ENCODE peak calls at places on chromosome 19, in ten cellular contexts. Q is choroid plexus epithelial cell; F is AG09319; G is psoas muscle; K is NB4; E is CD8-positive, alpha-beta T cell; J is kidney; Y is ovary; W is IMR-90; B is RWPE1. V is an unnamed sample.

GRCh38 chr19:14933506-14933905 is 7.8 kb upstream of the OR7C2 start:
- DNase-seq in Q (no peak), F (no peak), G (no peak), K (no peak), E (no peak), J (no peak), Y (no peak), W (no peak), B (no peak), V (no peak)

GRCh38 chr19:51195316-51195586 is 29.6 kb upstream of the CD33 start:
- DNase-seq in Q (no peak), F (no peak), G (no peak), K (no peak), E (no peak), J (no peak), Y (no peak), W (no peak), B (no peak), V (no peak)

GRCh38 chr19:13813147-13813546 is 17.9 kb downstream of the ZSWIM4 start:
- DNase-seq in Q (no peak), F (no peak), G (no peak), K (no peak), E (no peak), J (no peak), Y (no peak), W (no peak), B (no peak), V (no peak)

GRCh38 chr19:6976197-6976596 is 45.0 kb downstream of the MBD3L2B start:
- DNase-seq in Q (no peak), F (no peak), G (no peak), K (no peak), E (no peak), J (no peak), Y (no peak), W (no peak), B (no peak), V (no peak)

GRCh38 chr19:5154799-5155426 is 185.7 kb downstream of the PTPRS start:
- DNase-seq in Q (no peak), F (no peak), G (no peak), K (no peak), E (no peak), J (no peak), Y (no peak), W (no peak), B (no peak), V (no peak)

GRCh38 chr19:18291019-18291524 is 9.7 kb upstream of the JUND start:
- DNase-seq in Q (no peak), F (no peak), G (peak), K (no peak), E (no peak), J (no peak), Y (peak), W (no peak), B (no peak), V (no peak)

GRCh38 chr19:51688665-51689571 is 4.2 kb upstream of the SPACA6 start:
- DNase-seq in Q (peak), F (peak), G (peak), K (no peak), E (no peak), J (peak), Y (peak), W (peak), B (peak), V (peak)

GRCh38 chr19:7004313-7004931 is 16.8 kb downstream of the MBD3L2B start:
- DNase-seq in Q (no peak), F (no peak), G (no peak), K (peak), E (no peak), J (no peak), Y (no peak), W (peak), B (peak), V (peak)

GRCh38 chr19:39141929-39142328 is 16.3 kb downstream of the PAK4 start:
- DNase-seq in Q (no peak), F (no peak), G (no peak), K (no peak), E (no peak), J (no peak), Y (no peak), W (no peak), B (no peak), V (no peak)
- TF ChIP-seq CTCF in Q (no peak), F (no peak), G (no peak), K (no peak), E (no peak), J (no peak), Y (no peak), W (no peak), B (no peak), V (no peak)

DNA sequence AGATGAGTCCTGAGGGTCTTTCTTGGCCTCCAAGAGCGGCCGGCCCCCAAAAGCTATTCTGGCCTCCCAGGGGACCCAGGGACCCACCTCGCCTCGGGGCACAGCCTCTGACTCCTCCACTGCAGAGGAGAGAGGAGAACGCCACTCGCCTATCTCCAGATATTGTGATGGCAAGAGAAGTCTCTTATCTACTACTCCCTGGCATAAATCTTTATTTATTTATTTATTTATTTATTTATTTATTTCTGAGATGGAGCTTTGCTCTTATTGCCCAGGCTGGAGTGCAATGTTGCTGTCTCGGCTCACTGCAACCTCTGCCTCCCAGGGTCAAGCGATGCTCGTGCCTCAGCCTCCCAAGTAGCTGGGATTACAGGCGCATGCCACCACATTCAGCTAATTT is 11.0 kb downstream of the SLC7A9 start:
- DNase-seq in Q (no peak), F (no peak), G (no peak), K (no peak), E (no peak), J (no peak), Y (no peak), W (no peak), B (no peak), V (no peak)
- TF ChIP-seq CTCF in Q (no peak), F (no peak), G (no peak), K (no peak), E (no peak), J (no peak), Y (no peak), W (no peak), B (no peak), V (no peak)

GRCh38 chr19:9467161-9467560 is 31.3 kb downstream of the ZNF560 start:
- DNase-seq in Q (no peak), F (no peak), G (no peak), K (no peak), E (no peak), J (no peak), Y (no peak), W (no peak), B (no peak), V (no peak)
- TF ChIP-seq CTCF in Q (no peak), F (no peak), G (no peak), K (no peak), E (no peak), J (no peak), Y (no peak), W (no peak), B (no peak), V (no peak)

DNA sequence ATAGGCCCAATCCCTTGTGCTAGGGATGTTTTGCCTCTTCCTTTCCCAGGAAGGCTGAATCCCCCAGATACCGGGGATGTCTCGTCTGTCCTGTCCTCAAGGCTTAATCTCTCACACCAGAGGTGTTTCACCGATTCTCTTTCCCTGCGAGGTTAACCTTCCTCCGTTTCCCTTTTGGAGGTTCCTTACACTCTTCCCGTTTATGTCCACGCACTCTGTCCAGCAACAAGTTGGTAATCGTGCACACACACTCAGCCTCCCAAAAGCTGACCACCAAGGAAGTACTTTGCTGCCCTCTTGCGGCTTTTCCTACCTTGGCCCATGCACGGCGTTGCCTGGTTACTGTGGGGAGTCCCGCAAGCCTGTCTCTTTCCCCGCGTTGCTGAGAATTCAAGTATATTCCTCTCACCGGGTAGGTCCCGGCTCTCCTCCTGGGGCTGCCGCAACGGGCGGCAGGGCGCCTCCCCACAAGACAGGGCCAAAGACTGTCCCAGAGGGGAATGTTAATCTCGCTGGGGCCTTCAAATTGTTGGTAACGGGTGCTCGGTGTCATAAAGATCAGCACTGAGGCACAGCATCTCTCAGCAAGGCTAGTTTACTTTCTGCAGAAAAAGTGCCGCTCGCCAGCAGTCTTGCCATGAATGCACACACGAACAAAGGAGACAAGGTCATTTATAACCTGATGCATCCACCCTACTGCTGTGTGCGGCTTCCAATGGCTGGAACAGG is 36.7 kb upstream of the CD177 start:
- DNase-seq in Q (peak), F (no peak), G (no peak), K (peak), E (no peak), J (no peak), Y (no peak), W (peak), B (peak), V (peak)
- TF ChIP-seq CTCF in Q (peak), F (peak), G (no peak), K (no peak), E (no peak), J (no peak), Y (no peak), W (peak), B (peak), V (peak)

DNA sequence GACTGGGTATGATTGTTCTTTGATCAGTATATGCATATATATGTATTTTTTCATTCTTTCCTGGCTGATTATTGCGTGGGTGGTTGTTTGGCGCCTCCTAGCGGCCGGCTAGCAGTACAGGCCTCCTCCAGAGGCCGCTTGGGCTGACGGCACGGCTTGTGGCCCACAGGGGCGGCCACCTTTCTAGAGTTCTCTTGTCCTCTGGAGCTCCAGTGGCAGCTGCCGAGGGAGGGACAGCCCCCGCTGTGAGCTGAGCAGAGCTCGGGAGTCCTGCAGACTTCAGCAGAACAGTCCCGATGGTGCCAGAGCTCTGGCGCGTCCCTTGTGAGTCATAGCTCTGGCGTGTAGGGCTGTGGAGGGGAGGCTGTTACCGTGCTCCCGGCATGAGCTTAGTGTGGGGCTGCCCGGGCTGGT is 22.5 kb upstream of the ZNF429 start:
- DNase-seq in Q (peak), F (no peak), G (peak), K (peak), E (peak), J (peak), Y (peak), W (no peak), B (no peak), V (peak)
- TF ChIP-seq CTCF in Q (peak), F (peak), G (peak), K (peak), E (peak), J (peak), Y (peak), W (peak), B (peak), V (peak)

GRCh38 chr19:55909801-55910200 is 22.3 kb downstream of the NLRP13 start:
- DNase-seq in Q (no peak), F (no peak), G (no peak), K (no peak), E (no peak), J (no peak), Y (no peak), W (no peak), B (no peak), V (no peak)
- TF ChIP-seq CTCF in Q (no peak), F (no peak), G (no peak), K (no peak), E (no peak), J (no peak), Y (no peak), W (no peak), B (no peak), V (no peak)

GRCh38 chr19:30407310-30407709 is 35.1 kb downstream of the ZNF536 start:
- DNase-seq in Q (no peak), F (no peak), G (no peak), K (no peak), E (no peak), J (no peak), Y (no peak), W (no peak), B (no peak), V (no peak)

GRCh38 chr19:30403583-30403982 is 31.4 kb downstream of the ZNF536 start:
- DNase-seq in Q (no peak), F (no peak), G (no peak), K (no peak), E (no peak), J (no peak), Y (no peak), W (no peak), B (no peak), V (no peak)

GRCh38 chr19:30402790-30403189 is 30.6 kb downstream of the ZNF536 start:
- DNase-seq in Q (no peak), F (no peak), G (no peak), K (no peak), E (no peak), J (no peak), Y (no peak), W (no peak), B (no peak), V (no peak)

GRCh38 chr19:30408734-30409301 is 36.6 kb downstream of the ZNF536 start:
- DNase-seq in Q (no peak), F (no peak), G (no peak), K (no peak), E (no peak), J (no peak), Y (no peak), W (no peak), B (no peak), V (no peak)

GRCh38 chr19:30406220-30406944 is 34.2 kb downstream of the ZNF536 start:
- DNase-seq in Q (no peak), F (no peak), G (no peak), K (peak), E (no peak), J (no peak), Y (no peak), W (no peak), B (no peak), V (peak)
- TF ChIP-seq CTCF in Q (no peak), F (peak), G (peak), K (peak), E (no peak), J (peak), Y (no peak), W (no peak), B (no peak), V (no peak)

GRCh38 chr19:2579678-2580280 is 103.9 kb downstream of the GADD45B start:
- DNase-seq in Q (no peak), F (no peak), G (no peak), K (no peak), E (no peak), J (peak), Y (no peak), W (no peak), B (no peak), V (no peak)

GRCh38 chr19:2578391-2578826 is 102.5 kb downstream of the GADD45B start:
- DNase-seq in Q (peak), F (no peak), G (no peak), K (no peak), E (no peak), J (peak), Y (no peak), W (peak), B (peak), V (peak)

GRCh38 chr19:2577722-2578335 is 101.9 kb downstream of the GADD45B start:
- DNase-seq in Q (peak), F (no peak), G (no peak), K (no peak), E (no peak), J (peak), Y (no peak), W (no peak), B (no peak), V (no peak)

GRCh38 chr19:2575734-2576481 is 100.0 kb downstream of the GADD45B start:
- DNase-seq in Q (peak), F (peak), G (peak), K (no peak), E (no peak), J (peak), Y (peak), W (peak), B (no peak), V (no peak)

DNA sequence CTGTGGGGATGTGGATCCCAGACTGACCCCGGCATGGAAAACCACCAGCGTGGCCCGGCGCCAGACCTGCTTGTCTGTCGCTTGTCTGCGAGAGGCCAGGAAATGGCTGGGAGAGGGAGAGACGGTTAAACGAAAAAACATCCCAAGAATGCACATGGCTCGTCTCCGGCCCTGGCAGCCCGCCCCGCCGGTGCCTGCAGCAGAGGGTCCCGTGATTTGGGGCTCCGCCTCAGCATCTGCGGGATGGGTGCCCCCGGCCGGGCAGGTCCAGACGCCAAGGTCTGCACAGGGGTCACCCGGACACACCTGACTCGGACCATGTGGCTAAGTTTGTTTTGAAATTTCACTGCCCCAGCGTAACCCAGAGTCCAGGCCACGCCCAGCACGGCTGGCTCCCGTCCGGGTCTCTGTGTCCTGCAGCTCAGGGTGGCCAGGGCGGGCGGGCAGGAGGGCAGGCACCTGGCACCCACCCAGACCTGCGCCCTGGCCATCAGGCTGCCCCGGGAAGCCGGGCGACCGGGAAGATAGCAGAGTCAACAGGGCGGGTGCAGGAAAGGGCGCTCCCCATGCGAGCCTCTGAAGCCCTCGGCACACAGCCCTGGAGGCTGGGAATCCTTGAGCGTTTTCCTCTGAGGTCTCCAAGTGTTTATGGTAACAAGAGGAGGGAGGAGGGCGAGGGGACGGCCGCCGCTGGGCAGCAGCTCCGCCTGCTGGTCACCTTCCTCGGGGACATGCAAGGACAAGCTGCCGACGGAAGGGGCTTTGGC is 103.2 kb downstream of the GADD45B start:
- DNase-seq in Q (peak), F (peak), G (peak), K (peak), E (peak), J (peak), Y (peak), W (peak), B (peak), V (peak)
- TF ChIP-seq CTCF in Q (peak), F (peak), G (peak), K (peak), E (peak), J (peak), Y (peak), W (peak), B (peak), V (peak)

GRCh38 chr19:737591-738093 is 13.3 kb upstream of the MISP start:
- DNase-seq in Q (peak), F (no peak), G (peak), K (peak), E (peak), J (peak), Y (peak), W (peak), B (no peak), V (peak)
- TF ChIP-seq CTCF in Q (peak), F (peak), G (peak), K (peak), E (peak), J (peak), Y (no peak), W (peak), B (peak), V (peak)